ENCODE peak calls at places on chromosomes 12 and 14, in eight cellular contexts. Q, N, Y, I, J, L, S and O are unnamed samples.

GRCh38 chr12:78622529-78623221 is 241.9 kb upstream of the SYT1 start:
- DNase-seq in N (no peak), Q (no peak), J (no peak), S (no peak), L (no peak), I (no peak), Y (no peak), O (no peak)

GRCh38 chr12:50740307-50740706 is 23.6 kb upstream of the ATF1 start:
- DNase-seq in L (no peak), Y (no peak), N (no peak), I (no peak), S (no peak), Q (no peak), J (no peak), O (no peak)

GRCh38 chr14:64880382-64881121 is 845 bp upstream of the SPTB start:
- DNase-seq in J (peak; percentile 31), N (no peak), S (no peak), L (peak; percentile 39), Q (peak; percentile 69), Y (peak; percentile 84), I (peak; percentile 26), O (no peak)

GRCh38 chr12:62533755-62534107 is 67.1 kb downstream of the MON2 start:
- DNase-seq in N (no peak), S (no peak), L (no peak), Q (no peak), J (no peak), I (no peak), Y (no peak), O (no peak)

GRCh38 chr12:41856228-41856627 is 288.4 kb downstream of the GXYLT1 start:
- DNase-seq in Q (no peak), L (no peak), N (no peak), S (no peak), Y (no peak), I (no peak), J (no peak), O (no peak)

GRCh38 chr14:30874999-30875787 is 834 bp downstream of the COCH start:
- DNase-seq in J (peak; percentile 28), Y (no peak), S (no peak), Q (peak; percentile 5), L (no peak), I (no peak), N (no peak), O (no peak)

GRCh38 chr12:95633049-95633545 is 81.8 kb upstream of the USP44 start:
- DNase-seq in L (no peak), J (no peak), S (peak; percentile 69), N (no peak), Q (no peak), I (no peak), Y (no peak), O (no peak)

GRCh38 chr12:64457036-64457435 is 5.1 kb downstream of the TBK1 start:
- DNase-seq in J (no peak), Q (no peak), I (no peak), S (no peak), Y (no peak), L (no peak), N (no peak), O (no peak)

GRCh38 chr14:35789651-35790050 is 19.4 kb downstream of the RALGAPA1 start:
- DNase-seq in L (no peak), J (no peak), I (no peak), Y (no peak), S (no peak), N (no peak), Q (no peak), O (no peak)

GRCh38 chr14:52434955-52435354 is 117.3 kb downstream of the TXNDC16 start:
- DNase-seq in L (no peak), Q (no peak), N (no peak), J (no peak), Y (no peak), S (no peak), I (no peak), O (no peak)

GRCh38 chr14:98893675-98894074 is 378.3 kb downstream of the BCL11B start:
- DNase-seq in S (no peak), N (no peak), Q (no peak), L (no peak), I (no peak), J (no peak), Y (no peak), O (no peak)

GRCh38 chr14:93033983-93034670 is 81.6 kb downstream of the ITPK1 start:
- DNase-seq in Q (peak; percentile 51), N (no peak), S (no peak), Y (no peak), I (peak; percentile 46), L (peak; percentile 18), J (no peak), O (no peak)

GRCh38 chr12:16609140-16609539 is 3.2 kb upstream of the LMO3 start:
- DNase-seq in L (no peak), J (no peak), I (no peak), Y (no peak), S (no peak), Q (no peak), N (no peak), O (no peak)

GRCh38 chr14:32368107-32368506 is 39.0 kb downstream of the AKAP6 start:
- DNase-seq in I (no peak), S (no peak), Q (no peak), N (no peak), J (no peak), Y (no peak), L (no peak), O (no peak)

GRCh38 chr12:51009038-51009437 is 17.1 kb downstream of the SLC11A2 start:
- DNase-seq in Q (no peak), I (peak; percentile 34), J (no peak), S (no peak), L (peak; percentile 49), Y (peak; percentile 67), N (peak; percentile 81), O (no peak)

GRCh38 chr12:106106892-106107291 is 31.9 kb downstream of the NUAK1 start:
- DNase-seq in Y (peak; percentile 71), I (no peak), J (no peak), Q (no peak), L (no peak), N (no peak), S (no peak), O (no peak)

GRCh38 chr14:36605506-36605857 is 23.1 kb upstream of the NKX2-8 start:
- DNase-seq in S (no peak), J (no peak), Y (no peak), N (no peak), L (no peak), I (no peak), Q (no peak), O (no peak)

GRCh38 chr14:88934231-88934898 is 109.9 kb downstream of the TTC8 start:
- DNase-seq in J (no peak), Y (no peak), N (no peak), I (no peak), Q (no peak), S (no peak), L (no peak), O (no peak)

GRCh38 chr12:130847097-130847496 is 8.0 kb upstream of the STX2 start:
- DNase-seq in I (no peak), Q (no peak), L (no peak), J (no peak), N (no peak), Y (no peak), S (no peak), O (no peak)

GRCh38 chr12:76644950-76645349 is 85.4 kb upstream of the OSBPL8 start:
- DNase-seq in S (no peak), L (no peak), J (no peak), N (no peak), Y (no peak), Q (no peak), I (no peak), O (no peak)

GRCh38 chr14:50060871-50061663 is 55.3 kb downstream of the VCPKMT start:
- DNase-seq in N (peak; percentile 27), Q (no peak), L (peak; percentile 25), Y (peak; percentile 37), J (no peak), S (peak; percentile 86), I (no peak), O (peak; percentile 96)

GRCh38 chr12:92365836-92366235 is 220.2 kb upstream of the BTG1 start:
- DNase-seq in J (no peak), N (no peak), Y (no peak), Q (no peak), S (no peak), I (no peak), L (no peak), O (no peak)

GRCh38 chr14:63726499-63726898 is 1.4 kb downstream of the SGPP1 start:
- DNase-seq in L (no peak), J (no peak), S (no peak), Q (no peak), N (no peak), I (no peak), Y (peak; percentile 15), O (no peak)

GRCh38 chr12:106910202-106910601 is 45.5 kb upstream of the TMEM263 start:
- DNase-seq in S (no peak), I (no peak), Y (no peak), Q (no peak), N (no peak), J (no peak), L (no peak), O (no peak)

GRCh38 chr14:75689012-75689411 is 28.0 kb downstream of the TTLL5 start:
- DNase-seq in N (peak; percentile 11), L (no peak), I (no peak), Y (no peak), J (no peak), Q (no peak), S (no peak), O (no peak)

GRCh38 chr12:104604070-104604994 is 147.6 kb downstream of the CHST11 start:
- DNase-seq in Q (peak; percentile 32), I (peak; percentile 16), Y (no peak), N (peak; percentile 48), J (no peak), L (peak; percentile 62), S (peak; percentile 83), O (no peak)